ENCODE peak calls at places on chromosome 16, in ten cellular contexts. B is coronary artery, E is cardiac fibroblast, S is psoas muscle, Z is body of pancreas, D is lower lobe of right lung, T is HFF-Myc, H is A549, O is RWPE1, L is A673. Q is an unnamed sample.

GRCh38 chr16:68083239-68083781 is 1.9 kb upstream of the NFATC3 start:
- DNase-seq in E (no peak), T (no peak), H (no peak), O (no peak), L (no peak), Z (no peak), D (no peak), B (no peak), S (no peak), Q (no peak)

GRCh38 chr16:68396481-68396880 is 51.8 kb downstream of the SMPD3 start:
- DNase-seq in O (peak; percentile 54), D (peak; percentile 43), L (peak; percentile 33), E (peak; percentile 47), S (no peak), B (no peak), Z (peak; percentile 84), H (peak; percentile 32), T (no peak), Q (no peak)

GRCh38 chr16:9966569-9967157 is 215.6 kb downstream of the GRIN2A start:
- DNase-seq in S (no peak), T (no peak), E (no peak), H (no peak), B (no peak), O (no peak), Z (no peak), L (peak; percentile 2), D (no peak), Q (peak; percentile 6)

GRCh38 chr16:75064403-75065148 is 52.0 kb downstream of the LDHD start:
- DNase-seq in E (no peak), B (no peak), Z (no peak), T (no peak), D (peak; percentile 53), L (no peak), H (no peak), O (no peak), S (no peak), Q (no peak)

GRCh38 chr16:22240023-22240697 is 34.1 kb downstream of the EEF2K start:
- DNase-seq in E (peak; percentile 76), B (no peak), D (no peak), H (no peak), O (no peak), Z (no peak), L (no peak), S (no peak), T (no peak), Q (no peak)

GRCh38 chr16:64780445-64780844 is 341.4 kb downstream of the CDH11 start:
- DNase-seq in D (no peak), L (no peak), O (no peak), E (no peak), Z (no peak), T (no peak), B (no peak), H (no peak), S (no peak), Q (no peak)

GRCh38 chr16:30526137-30526822 is at the start of gene ZNF768:
- DNase-seq in D (peak; percentile 64), E (peak; percentile 26), Z (peak; percentile 29), S (peak; percentile 69), O (no peak), T (no peak), L (peak; percentile 21), H (peak; percentile 33), B (no peak), Q (no peak)

GRCh38 chr16:2428051-2428786 is 1.0 kb upstream of the CCNF start:
- DNase-seq in H (peak; percentile 44), D (no peak), S (no peak), T (no peak), O (peak; percentile 26), Z (peak; percentile 58), E (peak; percentile 32), B (no peak), L (no peak), Q (no peak)

GRCh38 chr16:14302031-14302398 is 230.9 kb downstream of the MRTFB start:
- DNase-seq in L (no peak), S (peak; percentile 85), B (peak; percentile 84), E (peak; percentile 83), T (no peak), D (no peak), O (peak; percentile 71), H (peak; percentile 81), Z (peak; percentile 81), Q (no peak)

GRCh38 chr16:14302399-14303181 is 231.5 kb downstream of the MRTFB start:
- DNase-seq in H (peak; percentile 61), B (no peak), E (no peak), T (no peak), D (no peak), O (no peak), Z (peak; percentile 48), S (peak; percentile 78), L (peak; percentile 43), Q (no peak)

GRCh38 chr16:14303182-14303618 is 232.1 kb downstream of the MRTFB start:
- DNase-seq in L (no peak), E (peak; percentile 39), T (no peak), Z (peak; percentile 38), S (no peak), D (no peak), H (no peak), B (no peak), O (no peak), Q (no peak)

GRCh38 chr16:14304891-14305459 is 233.9 kb downstream of the MRTFB start:
- DNase-seq in L (no peak), B (no peak), Z (peak; percentile 25), E (no peak), H (no peak), T (no peak), S (no peak), O (no peak), D (no peak), Q (no peak)

DNA sequence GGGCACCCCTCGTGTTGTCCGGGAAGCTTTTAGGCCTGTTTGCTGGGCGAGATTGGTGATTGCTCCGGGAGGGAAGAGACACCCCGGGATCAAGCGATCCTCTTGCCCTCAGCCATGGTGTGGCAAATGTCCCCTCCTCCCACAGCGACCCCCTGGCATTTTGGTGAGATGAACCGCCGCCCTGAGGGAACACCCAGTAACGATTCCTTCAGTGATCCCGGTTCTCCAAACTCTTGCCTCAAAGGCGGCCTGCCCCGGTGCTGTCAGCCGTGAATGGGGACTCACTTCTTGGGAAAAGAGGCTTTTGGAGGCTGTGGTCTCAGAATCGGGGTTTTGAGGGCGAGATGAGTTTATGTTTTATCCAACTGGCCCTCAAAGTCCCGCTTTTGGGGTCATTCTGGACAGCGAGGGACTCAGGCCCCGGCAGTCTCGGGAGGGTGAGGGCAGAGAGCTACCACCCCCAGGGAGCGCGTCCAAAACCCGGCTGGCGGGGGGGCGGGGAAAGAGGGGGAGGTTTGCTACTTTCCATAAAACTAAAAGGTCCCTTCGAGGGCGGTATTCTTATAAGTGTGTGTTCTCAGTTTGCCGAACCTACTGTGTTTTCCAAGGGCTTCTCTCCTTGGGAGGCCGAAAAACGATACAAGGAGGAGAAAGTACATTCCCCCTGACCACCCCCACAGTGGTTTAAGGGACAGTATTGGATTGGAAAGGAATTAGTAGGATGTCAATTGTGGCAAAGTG is 232.7 kb downstream of the MRTFB start:
- DNase-seq in H (no peak), O (no peak), L (no peak), B (no peak), T (no peak), Z (peak; percentile 73), E (no peak), D (no peak), S (peak; percentile 73), Q (no peak)
- TF ChIP-seq CTCF in H (no peak), O (no peak), L (no peak), B (no peak), T (no peak), Z (no peak), E (no peak), D (no peak), S (no peak), Q (no peak)

GRCh38 chr16:56421313-56421712 is 4.0 kb downstream of the AMFR start:
- DNase-seq in O (no peak), B (no peak), D (no peak), S (no peak), H (no peak), L (no peak), T (no peak), E (no peak), Z (no peak), Q (no peak)

GRCh38 chr16:56421976-56422669 is 3.2 kb downstream of the AMFR start:
- DNase-seq in E (no peak), O (no peak), T (no peak), S (no peak), D (no peak), L (no peak), B (no peak), H (no peak), Z (no peak), Q (no peak)

GRCh38 chr16:56420613-56421012 is 4.7 kb downstream of the AMFR start:
- DNase-seq in L (no peak), H (no peak), B (no peak), S (no peak), E (no peak), Z (no peak), D (no peak), O (no peak), T (no peak), Q (no peak)

GRCh38 chr16:56417138-56417537 is 8.2 kb downstream of the AMFR start:
- DNase-seq in L (no peak), B (no peak), T (no peak), O (no peak), H (no peak), S (no peak), Z (no peak), E (no peak), D (no peak), Q (no peak)

DNA sequence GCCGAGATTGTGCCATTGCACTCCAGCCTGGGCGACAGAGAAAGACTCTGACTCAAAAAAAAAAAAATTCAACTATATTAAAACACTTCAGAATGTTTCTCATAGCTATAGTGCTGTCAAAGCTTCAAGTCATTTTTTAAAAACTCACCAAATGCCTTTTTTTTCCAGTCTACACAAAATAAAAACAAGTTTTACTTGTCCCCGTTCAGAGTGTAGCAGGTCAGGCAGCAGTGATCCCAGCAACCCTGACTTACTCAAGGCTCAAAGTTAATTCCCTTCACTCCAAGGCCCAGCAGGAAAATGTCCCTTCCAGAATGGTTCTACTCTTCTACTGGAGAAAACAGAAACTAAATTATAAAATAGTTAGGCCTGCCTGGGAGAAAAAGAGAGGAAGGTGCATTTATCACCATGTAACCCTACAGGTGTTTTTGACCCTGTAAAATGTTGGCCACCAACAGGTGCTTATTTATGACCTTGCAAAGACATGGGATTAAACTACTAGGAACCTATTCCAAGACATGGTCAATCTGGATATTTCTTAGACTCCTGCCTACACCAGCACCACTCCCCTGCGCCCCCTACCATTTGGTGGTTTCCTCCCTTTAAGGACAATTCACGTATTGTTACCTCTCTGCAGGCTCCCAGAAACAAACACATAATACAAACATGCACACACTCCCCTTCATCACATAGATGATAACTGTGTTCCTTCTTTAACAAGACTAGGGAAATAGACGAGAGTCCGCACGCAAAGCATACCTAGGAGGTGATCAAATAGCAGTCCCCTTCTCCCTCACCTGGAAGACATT is 5.4 kb downstream of the AMFR start:
- DNase-seq in H (no peak), E (no peak), D (no peak), S (no peak), L (no peak), B (no peak), T (no peak), O (no peak), Z (no peak), Q (no peak)
- TF ChIP-seq CTCF in H (no peak), E (no peak), D (no peak), S (no peak), L (no peak), B (no peak), T (no peak), O (no peak), Z (no peak), Q (no peak)

DNA sequence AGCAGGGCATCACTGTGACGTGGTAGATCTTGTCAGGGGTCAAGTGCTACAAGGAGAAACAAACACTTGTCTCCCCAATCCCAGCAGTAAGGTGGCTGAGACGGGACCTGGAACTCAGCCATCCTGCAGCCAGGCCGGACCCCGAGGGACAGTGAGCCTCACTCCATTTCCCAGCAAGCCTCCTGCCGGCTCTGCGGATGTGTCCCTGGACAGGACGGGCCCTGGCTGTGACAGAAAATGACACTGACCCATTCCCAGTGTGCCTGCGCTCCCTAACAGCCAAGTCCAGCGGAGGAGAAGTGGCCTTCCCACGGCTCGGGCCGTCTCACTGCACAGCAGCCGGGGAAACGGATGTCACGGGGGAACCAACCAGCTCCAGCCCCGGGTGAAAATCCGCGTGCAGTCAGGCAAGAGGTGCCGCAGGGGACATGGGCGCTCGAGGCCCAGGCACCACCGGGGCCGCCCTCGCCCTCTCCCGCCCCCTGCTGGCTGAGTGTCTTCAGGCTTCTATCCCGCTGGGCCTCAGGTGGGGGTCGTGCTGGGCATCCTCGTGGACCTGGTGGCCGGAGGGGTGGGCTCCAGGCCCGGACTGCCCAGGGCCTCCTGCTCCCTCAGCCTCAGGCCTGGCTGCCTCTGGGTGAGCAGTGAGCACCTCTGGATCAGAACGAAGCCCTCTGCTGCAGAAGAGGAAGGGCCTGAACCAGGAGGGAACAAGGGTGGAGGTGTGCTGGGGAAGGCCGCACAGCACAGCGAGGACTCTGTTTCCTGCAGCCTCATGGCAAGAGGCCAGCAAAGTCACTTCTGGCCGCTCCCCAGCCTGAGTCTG is 6.7 kb downstream of the HAGHL start:
- DNase-seq in E (no peak), B (no peak), D (no peak), S (no peak), T (no peak), Z (no peak), L (no peak), O (no peak), H (peak; percentile 50), Q (no peak)
- TF ChIP-seq CTCF in E (peak; percentile 53), B (no peak), D (peak; percentile 37), S (peak; percentile 15), T (peak; percentile 57), Z (no peak), L (no peak), O (no peak), H (peak; percentile 49), Q (no peak)

GRCh38 chr16:27518226-27518625 is 31.5 kb downstream of the GTF3C1 start:
- DNase-seq in L (no peak), S (no peak), H (no peak), E (no peak), O (no peak), Z (no peak), T (no peak), D (no peak), B (no peak), Q (no peak)

GRCh38 chr16:27516360-27516759 is 33.4 kb downstream of the GTF3C1 start:
- DNase-seq in E (no peak), L (no peak), D (no peak), S (no peak), H (no peak), B (no peak), Z (no peak), T (no peak), O (no peak), Q (no peak)

GRCh38 chr16:27512061-27512460 is 37.7 kb downstream of the GTF3C1 start:
- DNase-seq in L (no peak), H (no peak), T (no peak), D (no peak), Z (no peak), E (no peak), B (no peak), S (no peak), O (no peak), Q (no peak)

GRCh38 chr16:27514806-27515205 is 34.9 kb downstream of the GTF3C1 start:
- DNase-seq in E (no peak), L (no peak), T (no peak), H (no peak), S (peak; percentile 81), Z (no peak), B (no peak), O (no peak), D (no peak), Q (no peak)

DNA sequence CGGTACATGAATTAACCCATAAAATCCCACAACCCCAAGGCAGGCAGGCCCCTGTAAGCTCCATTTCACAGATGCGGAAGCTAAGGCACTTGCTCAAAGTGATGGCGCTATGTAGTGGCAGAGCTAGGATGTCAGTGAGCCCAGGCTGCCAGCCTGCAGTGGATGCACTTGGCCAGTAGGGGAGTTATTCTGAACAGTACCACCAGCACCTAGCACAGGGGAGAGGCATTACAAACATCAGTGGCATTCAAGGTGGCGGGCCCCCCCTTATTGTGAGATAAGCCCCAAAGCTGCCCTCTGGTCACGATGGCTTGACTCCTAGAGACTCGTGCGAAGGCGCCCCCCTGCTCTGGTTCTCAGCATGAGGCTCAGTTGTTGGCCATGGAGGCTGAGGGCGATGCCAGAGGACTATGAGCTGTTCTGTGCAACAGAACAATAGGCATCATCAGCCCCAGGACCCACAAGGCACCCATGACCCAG is 33.8 kb downstream of the GTF3C1 start:
- DNase-seq in O (peak; percentile 29), L (peak; percentile 35), B (no peak), H (peak; percentile 48), S (peak; percentile 59), E (peak; percentile 26), D (no peak), T (no peak), Z (peak; percentile 40), Q (no peak)
- TF ChIP-seq CTCF in O (peak; percentile 37), L (peak; percentile 66), B (no peak), H (peak; percentile 35), S (peak; percentile 50), E (peak; percentile 71), D (peak; percentile 38), T (peak; percentile 66), Z (peak; percentile 47), Q (peak; percentile 72)